ENCODE peak calls at places on chromosomes 7 and 10, in five cellular contexts. One of them, this sample, is unnamed.

GRCh38 chr10:127797339-127797738 is 60.4 kb downstream of the FOXI2 start:
- DNase-seq in K562: no peak
- DNase-seq in H1: peak
- DNase-seq in HepG2: peak
- DNase-seq in GM12878: no peak
- DNase-seq in this sample: no peak

GRCh38 chr10:28769147-28769604 is 91.9 kb downstream of the BAMBI start:
- DNase-seq in K562: no peak
- DNase-seq in H1: no peak
- DNase-seq in HepG2: peak
- DNase-seq in GM12878: no peak
- DNase-seq in this sample: no peak

GRCh38 chr7:76069238-76069638 is 21.3 kb downstream of the MDH2 start:
- DNase-seq in K562: peak
- DNase-seq in HepG2: no peak
- DNase-seq in GM12878: no peak
- DNase-seq in H1: peak
- DNase-seq in this sample: peak

GRCh38 chr7:23254051-23254681 is 7.6 kb downstream of the GPNMB start:
- DNase-seq in HepG2: no peak
- DNase-seq in K562: no peak
- DNase-seq in H1: no peak
- DNase-seq in GM12878: no peak
- DNase-seq in this sample: no peak

GRCh38 chr7:6646380-6646950 is 9.3 kb downstream of the ZNF316 start:
- DNase-seq in K562: no peak
- DNase-seq in HepG2: no peak
- DNase-seq in H1: no peak
- DNase-seq in GM12878: no peak
- DNase-seq in this sample: no peak

GRCh38 chr7:47669178-47669878 is 87.4 kb upstream of the TNS3 start:
- DNase-seq in GM12878: peak
- DNase-seq in H1: no peak
- DNase-seq in K562: no peak
- DNase-seq in HepG2: peak
- DNase-seq in this sample: no peak

GRCh38 chr10:68550747-68551411 is 9.3 kb upstream of the TET1 start:
- DNase-seq in HepG2: peak
- DNase-seq in GM12878: no peak
- DNase-seq in K562: peak
- DNase-seq in H1: peak
- DNase-seq in this sample: peak

GRCh38 chr10:58531084-58531695 is 18.5 kb downstream of the BICC1 start:
- DNase-seq in K562: peak
- DNase-seq in HepG2: peak
- DNase-seq in GM12878: peak
- DNase-seq in H1: no peak
- DNase-seq in this sample: peak

GRCh38 chr10:71948496-71949067 is 15.6 kb upstream of the CHST3 start:
- DNase-seq in H1: no peak
- DNase-seq in K562: no peak
- DNase-seq in HepG2: peak
- DNase-seq in GM12878: no peak
- DNase-seq in this sample: no peak

GRCh38 chr10:76252733-76253132 is 821.3 kb downstream of the LRMDA start:
- DNase-seq in GM12878: no peak
- DNase-seq in H1: no peak
- DNase-seq in K562: no peak
- DNase-seq in HepG2: no peak
- DNase-seq in this sample: no peak

DNA sequence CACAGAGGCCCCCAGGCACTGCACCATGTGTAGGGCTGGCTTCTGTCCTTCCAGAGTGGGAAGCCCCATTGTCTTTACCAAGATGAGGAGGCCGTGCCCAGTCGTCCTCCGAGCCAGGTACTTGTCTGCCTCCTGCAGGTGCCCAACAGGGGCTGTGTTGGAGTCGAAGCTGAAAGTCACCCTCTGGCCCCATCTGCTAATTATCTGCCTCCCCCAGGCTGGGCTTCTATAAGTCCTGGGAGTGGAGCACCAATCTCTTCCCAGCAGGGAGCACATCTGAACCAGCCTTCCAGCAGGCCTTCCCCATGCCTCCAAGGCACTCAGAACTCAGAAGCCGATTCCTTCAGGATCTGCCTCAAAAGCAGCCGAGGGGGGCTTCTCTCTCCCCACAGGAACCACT is 11.6 kb upstream of the CHST15 start:
- DNase-seq in HepG2: no peak
- DNase-seq in K562: no peak
- DNase-seq in GM12878: no peak
- DNase-seq in H1: no peak
- DNase-seq in this sample: no peak
- TF ChIP-seq SP1 in HepG2: no peak
- TF ChIP-seq SP1 in K562: no peak
- TF ChIP-seq SP1 in GM12878: no peak
- TF ChIP-seq SP1 in H1: no peak
- TF ChIP-seq SP1 in this sample: no peak

GRCh38 chr10:32000937-32001336 is 55.3 kb downstream of the KIF5B start:
- DNase-seq in K562: no peak
- DNase-seq in GM12878: no peak
- DNase-seq in HepG2: no peak
- DNase-seq in H1: no peak
- DNase-seq in this sample: no peak
- TF ChIP-seq USF2 in K562: no peak
- TF ChIP-seq USF2 in GM12878: no peak
- TF ChIP-seq USF2 in HepG2: no peak
- TF ChIP-seq USF2 in H1: no peak
- TF ChIP-seq USF2 in this sample: no peak

GRCh38 chr10:452512-453504 is 236.7 kb downstream of the DIP2C start:
- DNase-seq in GM12878: no peak
- DNase-seq in H1: no peak
- DNase-seq in HepG2: no peak
- DNase-seq in K562: no peak
- DNase-seq in this sample: no peak

GRCh38 chr10:459743-460142 is 229.7 kb downstream of the DIP2C start:
- DNase-seq in H1: no peak
- DNase-seq in HepG2: no peak
- DNase-seq in K562: no peak
- DNase-seq in GM12878: no peak
- DNase-seq in this sample: no peak

GRCh38 chr10:454860-455259 is 234.6 kb downstream of the DIP2C start:
- DNase-seq in HepG2: no peak
- DNase-seq in H1: no peak
- DNase-seq in K562: no peak
- DNase-seq in GM12878: no peak
- DNase-seq in this sample: no peak

GRCh38 chr10:456486-456885 is 233.0 kb downstream of the DIP2C start:
- DNase-seq in K562: no peak
- DNase-seq in HepG2: no peak
- DNase-seq in GM12878: no peak
- DNase-seq in H1: no peak
- DNase-seq in this sample: no peak

GRCh38 chr10:458466-458865 is 231.0 kb downstream of the DIP2C start:
- DNase-seq in H1: no peak
- DNase-seq in HepG2: no peak
- DNase-seq in GM12878: no peak
- DNase-seq in K562: no peak
- DNase-seq in this sample: no peak
- TF ChIP-seq SP1 in H1: no peak
- TF ChIP-seq SP1 in HepG2: no peak
- TF ChIP-seq SP1 in GM12878: no peak
- TF ChIP-seq SP1 in K562: no peak
- TF ChIP-seq SP1 in this sample: no peak

DNA sequence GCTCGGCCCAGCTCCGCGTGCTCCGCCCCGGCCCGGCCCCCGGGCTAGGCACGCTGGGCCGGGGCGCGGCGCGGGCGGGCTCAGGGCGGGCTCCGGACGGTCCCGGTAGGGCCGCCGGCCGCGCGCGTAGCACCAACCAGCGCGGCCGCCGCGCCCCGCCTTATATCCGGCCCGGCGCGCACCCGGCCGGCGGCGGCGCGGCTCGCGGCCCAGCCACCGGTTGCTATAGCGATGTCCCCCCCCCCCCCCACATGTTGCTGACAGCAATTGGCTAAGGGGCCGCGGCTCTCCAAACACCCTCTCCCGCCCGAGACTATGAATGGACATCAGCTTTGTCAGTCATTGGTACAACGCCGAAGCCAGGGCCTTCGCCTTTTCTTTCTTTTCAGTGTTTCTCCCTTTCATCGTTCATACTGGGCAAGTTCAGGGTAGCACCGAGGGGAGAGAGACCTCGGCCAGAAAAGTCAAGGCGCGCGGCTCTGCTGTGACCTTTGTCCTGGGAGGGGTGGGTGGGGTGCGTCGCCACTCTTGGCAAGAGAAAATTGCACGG is 354.1 kb downstream of the DNAJB6 start:
- DNase-seq in HepG2: peak
- DNase-seq in H1: no peak
- DNase-seq in K562: no peak
- DNase-seq in GM12878: no peak
- DNase-seq in this sample: peak
- TF ChIP-seq USF2 in HepG2: no peak
- TF ChIP-seq USF2 in H1: no peak
- TF ChIP-seq USF2 in K562: no peak
- TF ChIP-seq USF2 in GM12878: no peak
- TF ChIP-seq USF2 in this sample: no peak

DNA sequence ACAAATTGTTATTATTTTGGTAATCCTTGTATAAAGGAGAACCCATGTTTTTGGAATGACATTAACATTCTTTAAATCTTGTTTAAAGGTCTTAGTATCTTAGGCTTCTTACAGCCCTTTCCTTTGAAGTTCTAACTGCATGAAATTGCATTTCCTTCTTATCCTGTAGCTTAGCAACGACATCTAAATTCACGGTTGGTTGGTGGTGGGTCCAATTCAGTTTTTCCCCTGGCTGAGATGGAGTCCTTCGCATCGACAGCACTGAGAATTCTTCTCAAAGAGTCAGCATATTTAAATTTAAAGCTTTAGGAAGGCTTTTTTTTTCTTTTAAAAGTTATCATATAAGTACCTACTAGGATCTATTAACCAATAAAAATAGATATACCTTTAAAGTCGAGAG is 63.3 kb downstream of the RAMP3 start:
- DNase-seq in GM12878: no peak
- DNase-seq in K562: no peak
- DNase-seq in HepG2: no peak
- DNase-seq in H1: no peak
- DNase-seq in this sample: no peak
- TF ChIP-seq SP1 in GM12878: no peak
- TF ChIP-seq SP1 in K562: no peak
- TF ChIP-seq SP1 in HepG2: no peak
- TF ChIP-seq SP1 in H1: no peak
- TF ChIP-seq SP1 in this sample: no peak

GRCh38 chr7:149144996-149145850 is 2.0 kb upstream of the ZNF398 start:
- DNase-seq in GM12878: no peak
- DNase-seq in H1: peak
- DNase-seq in K562: no peak
- DNase-seq in HepG2: no peak
- DNase-seq in this sample: no peak
- TF ChIP-seq USF2 in GM12878: no peak
- TF ChIP-seq USF2 in H1: no peak
- TF ChIP-seq USF2 in K562: peak
- TF ChIP-seq USF2 in HepG2: no peak
- TF ChIP-seq USF2 in this sample: peak

GRCh38 chr10:49627644-49628247 is 13.9 kb downstream of the CHAT start:
- DNase-seq in H1: no peak
- DNase-seq in GM12878: no peak
- DNase-seq in HepG2: no peak
- DNase-seq in K562: no peak
- DNase-seq in this sample: peak
- TF ChIP-seq SP1 in H1: no peak
- TF ChIP-seq SP1 in GM12878: no peak
- TF ChIP-seq SP1 in HepG2: no peak
- TF ChIP-seq SP1 in K562: no peak
- TF ChIP-seq SP1 in this sample: no peak